ENCODE peak calls at places on chromosome 18, in six cellular contexts. H is GM06990, T is Peyer's patch, A is GM12865, M is colonic mucosa, S is choroid plexus epithelial cell. R is an unnamed sample.
A peak's percentile ranks its signal among the peaks of the same experiment; 100 is the strongest.

GRCh38 chr18:28175047-28175929 is 1.6 kb downstream of the CDH2 start:
- DNase-seq in H (no peak), S (peak; percentile 44), M (no peak), T (no peak), A (no peak), R (peak; percentile 61)

GRCh38 chr18:76822510-76823165 is at the start of gene ZNF236:
- DNase-seq in A (peak; percentile 92), T (peak; percentile 83), H (peak; percentile 87), S (peak; percentile 86), M (peak; percentile 61), R (peak; percentile 70)

GRCh38 chr18:48826271-48826670 is 124.5 kb downstream of the SMAD7 start:
- DNase-seq in H (no peak), M (peak; percentile 15), S (no peak), A (no peak), T (no peak), R (no peak)

GRCh38 chr18:24488824-24489493 is 28.5 kb downstream of the HRH4 start:
- DNase-seq in T (no peak), M (no peak), A (peak; percentile 50), H (no peak), S (peak; percentile 61), R (peak; percentile 63)

GRCh38 chr18:10190564-10190963 is 263.9 kb upstream of the APCDD1 start:
- DNase-seq in T (no peak), H (no peak), M (no peak), S (peak; percentile 21), A (no peak), R (no peak)

GRCh38 chr18:75111673-75112485 is 97.1 kb downstream of the PTGR3 start:
- DNase-seq in T (no peak), A (no peak), M (no peak), H (no peak), S (peak; percentile 28), R (no peak)

GRCh38 chr18:28208712-28209265 is 31.9 kb upstream of the CDH2 start:
- DNase-seq in S (no peak), T (no peak), M (no peak), A (no peak), H (no peak), R (no peak)

GRCh38 chr18:36993068-36993467 is 164.1 kb downstream of the KIAA1328 start:
- DNase-seq in T (no peak), M (no peak), A (peak; percentile 9), H (no peak), S (peak; percentile 81), R (peak; percentile 6)

GRCh38 chr18:46356278-46357033 is 252.3 kb downstream of the HAUS1 start:
- DNase-seq in A (no peak), H (no peak), T (no peak), S (no peak), M (no peak), R (no peak)

GRCh38 chr18:77037533-77037932 is 95.0 kb downstream of the MBP start:
- DNase-seq in A (no peak), S (no peak), T (no peak), H (no peak), M (no peak), R (no peak)

GRCh38 chr18:62868645-62869044 is 153.3 kb downstream of the PHLPP1 start:
- DNase-seq in H (no peak), S (no peak), M (no peak), T (no peak), A (no peak), R (no peak)

GRCh38 chr18:12657048-12657848 is 659 bp downstream of the SPIRE1 start:
- DNase-seq in M (no peak), S (peak; percentile 54), H (no peak), T (peak; percentile 54), A (peak; percentile 40), R (peak; percentile 39)

GRCh38 chr18:12656671-12657047 is 1.2 kb downstream of the SPIRE1 start:
- DNase-seq in H (no peak), S (peak; percentile 34), A (no peak), M (no peak), T (no peak), R (peak; percentile 51)

GRCh38 chr18:12659904-12660605 is 2.1 kb upstream of the SPIRE1 start:
- DNase-seq in S (peak; percentile 81), A (peak; percentile 65), T (no peak), H (peak; percentile 15), M (peak; percentile 50), R (peak; percentile 83)

GRCh38 chr18:12654971-12655370 is 2.9 kb downstream of the SPIRE1 start:
- DNase-seq in A (no peak), T (no peak), H (no peak), M (no peak), S (no peak), R (no peak)

GRCh38 chr18:12657849-12658829 is at the start of gene SPIRE1:
- DNase-seq in T (peak; percentile 75), H (peak; percentile 56), M (peak; percentile 68), S (peak; percentile 73), A (peak; percentile 62), R (peak; percentile 32)
- TF ChIP-seq CTCF in T (no peak), H (no peak), M (no peak), S (peak; percentile 39), A (no peak), R (no peak)

GRCh38 chr18:22349317-22349898 is 68.3 kb downstream of the CTAGE1 start:
- DNase-seq in H (no peak), T (no peak), A (no peak), M (no peak), S (peak; percentile 7), R (peak; percentile 91)
- H3K4me3 ChIP-seq in H (no peak overlapping the region), T (peak overlapping the region; percentile 55), A (no peak overlapping the region), M (peak overlapping the region; percentile 45), S (peak overlapping the region; percentile 61), R (peak overlapping the region; percentile 74)

GRCh38 chr18:5456577-5457466 is 87.0 kb downstream of the EPB41L3 start:
- DNase-seq in T (no peak), H (no peak), A (no peak), M (no peak), S (peak; percentile 84), R (peak; percentile 61)
- TF ChIP-seq CTCF in T (no peak), H (no peak), A (no peak), M (no peak), S (peak; percentile 59), R (peak; percentile 62)

GRCh38 chr18:42114310-42114943 is 159.4 kb downstream of the PIK3C3 start:
- DNase-seq in A (peak; percentile 77), T (no peak), S (peak; percentile 89), H (peak; percentile 29), M (peak; percentile 69), R (peak; percentile 91)
- H3K4me3 ChIP-seq in A (no peak overlapping the region), T (no peak overlapping the region), S (no peak overlapping the region), H (no peak overlapping the region), M (no peak overlapping the region), R (no peak overlapping the region)